ENCODE peak calls at places on chromosomes 7 and 10, in seven cellular contexts. B is GM12891, Y is HepG2, N is GM12878, Q is SK-N-SH, I is K562, R is H1. D is an unnamed sample.

GRCh38 chr10:132336064-132336746 is 4.2 kb downstream of the LRRC27 start:
- DNase-seq in B (no peak), Y (peak), N (no peak), Q (no peak), I (no peak), R (no peak), D (no peak)

GRCh38 chr10:14707441-14707840 is 67.3 kb downstream of the FAM107B start:
- DNase-seq in B (no peak), Y (no peak), N (no peak), Q (peak), I (no peak), R (no peak), D (no peak)

GRCh38 chr7:2011266-2012043 is 221.3 kb downstream of the MAD1L1 start:
- DNase-seq in B (no peak), Y (no peak), N (no peak), Q (peak), I (no peak), R (no peak), D (no peak)

GRCh38 chr7:154575497-154575896 is 427.4 kb downstream of the PAXIP1 start:
- DNase-seq in B (no peak), Y (no peak), N (no peak), Q (no peak), I (no peak), R (no peak), D (no peak)

GRCh38 chr10:35027567-35027966 is 62.6 kb downstream of the CUL2 start:
- DNase-seq in B (no peak), Y (peak), N (no peak), Q (peak), I (no peak), R (no peak), D (no peak)

GRCh38 chr10:52488606-52489485 is 174.8 kb downstream of the DKK1 start:
- DNase-seq in B (no peak), Y (peak), N (no peak), Q (peak), I (peak), R (no peak), D (no peak)

GRCh38 chr10:113732160-113732881 is 19.2 kb upstream of the PLEKHS1 start:
- DNase-seq in B (no peak), Y (no peak), N (no peak), Q (no peak), I (no peak), R (no peak), D (no peak)

GRCh38 chr7:140876519-140877248 is 48.0 kb downstream of the BRAF start:
- DNase-seq in B (no peak), Y (no peak), N (peak), Q (no peak), I (no peak), R (no peak), D (no peak)

GRCh38 chr10:36096571-36096970 is 454.5 kb upstream of the FZD8 start:
- DNase-seq in B (no peak), Y (no peak), N (no peak), Q (no peak), I (no peak), R (no peak), D (no peak)

GRCh38 chr10:43091846-43092245 is 15.0 kb downstream of the RET start:
- DNase-seq in B (no peak), Y (no peak), N (no peak), Q (no peak), I (no peak), R (no peak), D (no peak)

GRCh38 chr7:69967152-69967591 is 368.9 kb downstream of the AUTS2 start:
- DNase-seq in B (no peak), Y (no peak), N (no peak), Q (peak), I (no peak), R (no peak), D (no peak)

GRCh38 chr7:79734158-79734557 is 280.7 kb upstream of the MAGI2 start:
- DNase-seq in B (no peak), Y (no peak), N (no peak), Q (no peak), I (no peak), R (no peak), D (no peak)

GRCh38 chr7:24307294-24307693 is 23.3 kb downstream of the NPY start:
- DNase-seq in B (no peak), Y (no peak), N (no peak), Q (no peak), I (no peak), R (no peak), D (no peak)

GRCh38 chr10:24360286-24361127 is 151.6 kb downstream of the KIAA1217 start:
- DNase-seq in B (peak), Y (peak), N (no peak), Q (peak), I (peak), R (no peak), D (no peak)

GRCh38 chr10:132386419-132386831 is 10.6 kb upstream of the PWWP2B start:
- DNase-seq in B (no peak), Y (no peak), N (no peak), Q (no peak), I (no peak), R (no peak), D (no peak)

GRCh38 chr10:118259288-118259906 is 82.7 kb downstream of the FAM204A start:
- DNase-seq in B (no peak), Y (peak), N (no peak), Q (peak), I (peak), R (no peak), D (no peak)

GRCh38 chr7:12244129-12244528 is 33.0 kb downstream of the TMEM106B start:
- DNase-seq in B (no peak), Y (peak), N (no peak), Q (peak), I (peak), R (peak), D (no peak)

GRCh38 chr7:13829914-13830603 is 159.4 kb downstream of the ETV1 start:
- DNase-seq in B (no peak), Y (no peak), N (no peak), Q (no peak), I (no peak), R (no peak), D (no peak)

GRCh38 chr7:155380221-155380861 is 77.6 kb upstream of the EN2 start:
- DNase-seq in B (peak), Y (peak), N (no peak), Q (peak), I (peak), R (no peak), D (peak)

GRCh38 chr10:121684276-121684675 is 86.0 kb upstream of the FGFR2 start:
- DNase-seq in B (no peak), Y (no peak), N (no peak), Q (no peak), I (no peak), R (no peak), D (no peak)

GRCh38 chr7:143485091-143485490 is 7.4 kb downstream of the TAS2R41 start:
- DNase-seq in B (no peak), Y (no peak), N (no peak), Q (no peak), I (no peak), R (no peak), D (no peak)

GRCh38 chr7:38748056-38748610 is 117.0 kb upstream of the AMPH start:
- DNase-seq in B (no peak), Y (no peak), N (no peak), Q (peak), I (no peak), R (no peak), D (no peak)

GRCh38 chr10:80701706-80702105 is 164.0 kb downstream of the SH2D4B start:
- DNase-seq in B (no peak), Y (no peak), N (no peak), Q (no peak), I (no peak), R (no peak), D (no peak)

GRCh38 chr10:86536294-86536861 is 14.8 kb upstream of the WAPL start:
- DNase-seq in B (peak), Y (no peak), N (no peak), Q (no peak), I (no peak), R (no peak), D (no peak)

GRCh38 chr7:51376420-51377092 is 59.9 kb upstream of the COBL start:
- DNase-seq in B (no peak), Y (no peak), N (no peak), Q (no peak), I (peak), R (no peak), D (no peak)
- TF ChIP-seq TAF1 in B (no peak), Y (no peak), N (no peak), Q (no peak), I (no peak), R (no peak), D (no peak)

DNA sequence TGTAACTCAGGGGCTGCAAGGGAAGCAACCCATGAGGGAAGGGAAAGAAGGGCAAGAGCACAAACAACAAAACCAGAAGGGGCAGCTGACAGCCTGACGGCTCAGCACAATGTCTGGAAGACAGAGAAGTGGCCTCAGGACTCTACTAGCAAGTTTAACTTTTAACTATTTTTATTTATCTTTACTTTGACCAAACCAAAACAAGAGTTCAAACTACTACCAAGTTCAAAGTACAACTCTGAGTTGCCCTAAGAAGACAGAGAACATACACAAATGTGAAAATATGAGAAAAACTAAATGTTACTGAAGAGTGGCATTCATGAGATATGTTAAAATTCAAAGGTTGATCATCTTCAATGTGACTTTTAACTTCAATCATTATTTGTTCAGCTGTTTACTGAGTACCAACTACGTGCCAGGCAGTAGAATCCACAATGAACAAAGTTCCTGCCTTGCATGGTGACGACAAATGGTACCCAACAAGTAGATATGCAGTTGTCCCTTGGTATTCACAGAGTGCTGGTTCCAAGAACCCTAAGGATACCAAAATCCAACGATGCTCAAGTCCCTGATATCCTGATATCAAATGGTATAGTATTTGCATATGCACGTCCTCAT is 19.7 kb downstream of the NUDCD3 start:
- DNase-seq in B (no peak), Y (peak), N (no peak), Q (no peak), I (no peak), R (no peak), D (no peak)
- TF ChIP-seq TAF1 in B (no peak), Y (no peak), N (no peak), Q (no peak), I (no peak), R (no peak), D (no peak)

DNA sequence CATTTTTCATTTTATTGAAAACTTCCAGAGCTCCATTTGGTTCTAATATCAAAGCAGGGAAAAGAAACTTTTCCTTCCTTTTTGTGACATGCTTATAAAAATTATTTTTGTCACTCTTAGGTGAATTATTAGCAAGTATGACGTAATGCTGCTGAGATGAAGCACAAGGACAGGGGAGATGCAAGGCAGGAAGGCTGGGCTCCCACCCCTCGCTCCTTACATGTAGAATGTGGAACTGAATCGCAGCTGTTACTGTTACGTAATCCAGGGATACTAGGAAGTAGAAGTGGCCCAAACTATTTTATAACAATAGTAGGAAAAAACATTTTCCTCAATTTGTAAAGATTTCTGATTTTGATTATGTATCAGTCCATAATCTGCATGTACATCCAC is 17.1 kb upstream of the GTPBP4 start:
- DNase-seq in B (no peak), Y (no peak), N (no peak), Q (peak), I (no peak), R (no peak), D (no peak)
- TF ChIP-seq TAF1 in B (no peak), Y (no peak), N (no peak), Q (no peak), I (no peak), R (no peak), D (no peak)

DNA sequence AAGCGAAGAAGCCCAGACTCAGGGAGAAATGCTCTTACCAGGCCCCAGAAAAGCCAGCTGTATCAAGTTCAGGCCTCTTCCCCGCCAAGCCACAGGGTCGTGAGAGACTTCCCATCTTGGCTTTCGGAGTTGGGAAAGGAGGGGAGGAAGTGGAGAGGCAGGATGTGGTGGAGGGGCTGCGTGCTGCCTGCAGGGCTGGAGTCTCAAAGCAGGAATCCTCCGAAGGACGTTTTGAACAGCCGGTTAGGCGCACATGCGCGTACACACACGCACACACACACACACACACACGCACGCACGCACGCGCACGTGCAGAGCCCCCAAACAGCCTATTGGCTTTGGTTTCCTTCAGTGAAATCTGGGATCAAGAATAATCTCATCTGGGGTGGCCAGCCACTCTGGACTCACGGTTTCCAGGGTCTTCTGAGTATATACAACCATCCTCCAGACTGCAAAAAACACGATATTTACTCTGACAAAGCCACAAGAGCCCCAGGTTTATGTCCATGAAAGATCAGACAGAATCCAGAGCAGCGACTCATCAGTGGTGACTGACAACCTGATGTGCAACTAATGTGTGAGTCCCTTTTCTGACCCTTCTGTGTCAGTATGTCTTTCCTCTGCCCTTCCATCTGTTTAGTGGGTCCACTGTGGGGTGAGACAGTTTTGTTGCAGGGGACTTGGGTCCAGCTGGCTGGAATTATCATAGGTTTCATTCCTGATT is 115.0 kb upstream of the ZNF438 start:
- DNase-seq in B (no peak), Y (no peak), N (no peak), Q (no peak), I (no peak), R (no peak), D (no peak)
- TF ChIP-seq TAF1 in B (no peak), Y (no peak), N (no peak), Q (no peak), I (no peak), R (no peak), D (no peak)

GRCh38 chr7:156474241-156474743 is 166.3 kb upstream of the RNF32 start:
- DNase-seq in B (no peak), Y (peak), N (peak), Q (no peak), I (no peak), R (no peak), D (no peak)
- TF ChIP-seq TAF1 in B (no peak), Y (no peak), N (no peak), Q (no peak), I (no peak), R (no peak), D (no peak)

GRCh38 chr7:28176174-28176573 is 4.4 kb downstream of the JAZF1 start:
- DNase-seq in B (no peak), Y (no peak), N (no peak), Q (no peak), I (no peak), R (no peak), D (no peak)
- TF ChIP-seq TAF1 in B (no peak), Y (no peak), N (no peak), Q (no peak), I (no peak), R (no peak), D (no peak)

GRCh38 chr7:134932707-134933370 is 53.5 kb upstream of the AGBL3 start:
- DNase-seq in B (no peak), Y (no peak), N (peak), Q (no peak), I (peak), R (no peak), D (no peak)
- TF ChIP-seq TAF1 in B (no peak), Y (no peak), N (no peak), Q (no peak), I (peak), R (no peak), D (no peak)

GRCh38 chr10:102231357-102232318 is 5.5 kb downstream of the ELOVL3 start:
- DNase-seq in B (peak), Y (peak), N (no peak), Q (peak), I (peak), R (no peak), D (peak)

GRCh38 chr10:102229810-102230263 is 3.7 kb downstream of the ELOVL3 start:
- DNase-seq in B (peak), Y (peak), N (peak), Q (peak), I (peak), R (no peak), D (peak)

GRCh38 chr10:102230861-102231356 is 4.8 kb downstream of the ELOVL3 start:
- DNase-seq in B (peak), Y (no peak), N (no peak), Q (peak), I (peak), R (no peak), D (peak)

GRCh38 chr10:102227050-102227449 is 951 bp downstream of the ELOVL3 start:
- DNase-seq in B (no peak), Y (peak), N (no peak), Q (no peak), I (no peak), R (no peak), D (no peak)

DNA sequence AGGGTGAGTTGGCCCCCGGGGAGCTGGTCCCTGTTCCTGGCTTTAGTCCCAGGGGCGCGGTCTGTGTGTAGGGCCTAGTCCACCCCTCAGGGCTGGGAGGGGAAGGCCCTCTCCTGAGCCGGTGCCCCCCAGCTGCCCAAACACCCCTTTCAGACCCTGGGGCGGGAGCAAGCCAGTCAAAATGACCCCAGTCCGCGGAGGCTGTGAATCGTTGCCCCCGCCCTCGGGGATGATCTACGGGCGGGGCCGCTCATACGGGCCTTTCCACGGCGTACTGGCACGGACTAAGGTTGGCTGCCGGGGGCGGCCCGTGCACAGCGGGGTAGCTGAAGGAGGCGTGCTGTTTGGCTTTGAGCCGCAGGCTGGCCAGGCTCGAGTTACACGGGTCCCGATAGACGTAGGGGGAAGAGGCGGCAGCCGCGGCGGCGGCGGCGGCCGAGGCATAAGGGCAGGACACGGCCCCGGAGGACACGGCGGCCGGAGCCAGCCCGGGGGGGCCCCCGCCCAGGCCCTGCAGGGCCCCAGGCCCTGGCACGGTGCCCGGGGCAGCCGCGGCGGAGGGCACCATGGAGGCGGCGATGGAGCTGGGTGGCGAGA is 4.3 kb downstream of the ELOVL3 start:
- DNase-seq in B (peak), Y (no peak), N (no peak), Q (peak), I (peak), R (no peak), D (no peak)
- TF ChIP-seq TAF1 in B (no peak), Y (no peak), N (no peak), Q (no peak), I (no peak), R (peak), D (no peak)

DNA sequence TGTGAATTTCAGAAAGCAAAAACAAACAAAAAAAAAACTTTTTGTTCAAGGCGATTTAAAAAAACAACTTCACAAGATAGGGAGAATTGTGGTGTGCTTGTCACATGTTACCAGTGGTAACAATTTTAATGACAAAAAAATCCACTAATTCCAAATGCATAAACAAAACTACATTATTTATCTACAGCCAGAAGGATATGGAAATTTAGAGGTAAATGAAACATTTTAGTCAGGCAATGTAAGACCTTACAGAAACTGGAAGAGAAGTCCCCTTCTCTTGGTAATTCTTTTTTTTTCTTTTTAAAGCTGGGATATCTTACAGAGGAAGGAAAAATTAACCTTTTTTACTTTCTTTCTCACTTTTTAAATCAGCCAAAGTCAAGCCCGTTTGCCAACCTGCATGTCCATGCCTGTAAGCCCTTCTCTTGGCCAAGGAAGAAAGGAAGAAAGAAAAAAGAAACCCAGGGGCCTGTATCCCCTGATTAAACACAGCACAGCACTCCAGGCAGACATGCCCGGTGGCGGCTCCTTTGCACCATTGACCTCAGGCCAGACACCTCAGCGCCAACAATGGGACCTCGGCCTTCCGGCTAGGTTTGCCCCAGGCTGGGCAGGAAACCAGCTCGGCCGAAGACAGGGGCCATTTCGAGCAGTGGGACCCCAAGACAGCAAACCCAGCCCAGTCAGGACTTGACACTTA is 3.0 kb downstream of the HOXA10 start:
- DNase-seq in B (no peak), Y (peak), N (no peak), Q (no peak), I (no peak), R (no peak), D (no peak)
- TF ChIP-seq TAF1 in B (no peak), Y (no peak), N (no peak), Q (no peak), I (no peak), R (no peak), D (no peak)

GRCh38 chr7:108030536-108030935 is 27.6 kb upstream of the LAMB1 start:
- DNase-seq in B (no peak), Y (no peak), N (no peak), Q (no peak), I (no peak), R (no peak), D (no peak)
- TF ChIP-seq TAF1 in B (no peak), Y (no peak), N (no peak), Q (no peak), I (no peak), R (no peak), D (no peak)